ENCODE peak calls at places on chromosomes 5 and 9, in six cellular contexts. H, R, X, Z, I and K are unnamed samples.
A peak's percentile ranks its signal among the peaks of the same experiment; 100 is the strongest.

GRCh38 chr5:135890867-135891266 is 4.8 kb downstream of the IL9 start:
- DNase-seq in H (no peak), R (no peak), X (no peak), Z (no peak), I (peak; percentile 61), K (peak; percentile 43)

GRCh38 chr5:74471875-74472274 is 168.7 kb downstream of the ENC1 start:
- DNase-seq in H (no peak), R (peak; percentile 7), X (no peak), Z (no peak), I (no peak), K (no peak)

GRCh38 chr5:140011297-140011802 is 31.7 kb downstream of the NRG2 start:
- DNase-seq in H (no peak), R (peak; percentile 26), X (no peak), Z (no peak), I (no peak), K (no peak)

GRCh38 chr9:69829484-69829883 is 8.9 kb downstream of the CFAP95 start:
- DNase-seq in H (no peak), R (no peak), X (no peak), Z (no peak), I (no peak), K (no peak)

GRCh38 chr9:113941056-113941455 is 64.9 kb downstream of the ZNF618 start:
- DNase-seq in H (no peak), R (peak; percentile 19), X (no peak), Z (no peak), I (no peak), K (no peak)

GRCh38 chr5:5612096-5612495 is 189.6 kb downstream of the ICE1 start:
- DNase-seq in H (no peak), R (no peak), X (no peak), Z (no peak), I (no peak), K (no peak)

GRCh38 chr5:63055421-63055820 is 476.8 kb downstream of the LRRC70 start:
- DNase-seq in H (no peak), R (no peak), X (no peak), Z (no peak), I (no peak), K (no peak)

GRCh38 chr9:126534431-126535186 is 79.1 kb upstream of the LMX1B start:
- DNase-seq in H (no peak), R (no peak), X (no peak), Z (no peak), I (peak; percentile 67), K (no peak)

GRCh38 chr5:103801681-103802080 is 239.1 kb upstream of the NUDT12 start:
- DNase-seq in H (no peak), R (no peak), X (no peak), Z (no peak), I (no peak), K (no peak)

GRCh38 chr5:9546973-9547947 is 1.4 kb upstream of the SEMA5A start:
- DNase-seq in H (no peak), R (peak; percentile 79), X (no peak), Z (peak; percentile 52), I (no peak), K (no peak)

GRCh38 chr9:92609142-92609500 is 60.8 kb downstream of the IPPK start:
- DNase-seq in H (no peak), R (peak; percentile 42), X (peak; percentile 67), Z (no peak), I (no peak), K (no peak)

GRCh38 chr5:107925195-107925594 is 254.5 kb upstream of the EFNA5 start:
- DNase-seq in H (no peak), R (no peak), X (no peak), Z (no peak), I (no peak), K (no peak)

GRCh38 chr5:173645437-173645807 is 29.0 kb upstream of the BOD1 start:
- DNase-seq in H (no peak), R (peak; percentile 6), X (no peak), Z (no peak), I (peak; percentile 60), K (no peak)

GRCh38 chr9:112647596-112647995 is 70.3 kb downstream of the INIP start:
- DNase-seq in H (no peak), R (no peak), X (no peak), Z (no peak), I (no peak), K (no peak)

GRCh38 chr5:175092691-175093090 is 351.3 kb downstream of the DRD1 start:
- DNase-seq in H (no peak), R (no peak), X (peak; percentile 61), Z (no peak), I (no peak), K (no peak)

GRCh38 chr9:136961279-136962065 is 9.4 kb downstream of the LCN12 start:
- DNase-seq in H (no peak), R (no peak), X (no peak), Z (no peak), I (no peak), K (no peak)

GRCh38 chr5:181173420-181174342 is 26.3 kb downstream of the OR2V2 start:
- DNase-seq in H (no peak), R (peak; percentile 94), X (no peak), Z (no peak), I (no peak), K (no peak)

GRCh38 chr5:35963381-35963843 is 25.0 kb upstream of the CAPSL start:
- DNase-seq in H (no peak), R (peak; percentile 41), X (no peak), Z (peak; percentile 8), I (peak; percentile 81), K (no peak)

GRCh38 chr9:8576741-8577140 is 777.2 kb upstream of the DMAC1 start:
- DNase-seq in H (no peak), R (no peak), X (no peak), Z (no peak), I (no peak), K (no peak)

GRCh38 chr5:172119921-172120688 is 67.9 kb downstream of the STK10 start:
- DNase-seq in H (no peak), R (no peak), X (no peak), Z (no peak), I (no peak), K (no peak)

GRCh38 chr5:51388488-51389325 is 5.5 kb downstream of the ISL1 start:
- DNase-seq in H (no peak), R (no peak), X (no peak), Z (no peak), I (no peak), K (no peak)

GRCh38 chr9:38089387-38090165 is 20.5 kb upstream of the SHB start:
- DNase-seq in H (no peak), R (no peak), X (no peak), Z (no peak), I (no peak), K (peak; percentile 30)

GRCh38 chr9:8183618-8184017 is 384.0 kb upstream of the DMAC1 start:
- DNase-seq in H (no peak), R (no peak), X (no peak), Z (no peak), I (no peak), K (no peak)

GRCh38 chr9:122445155-122445749 is 32.5 kb downstream of the OR1J1 start:
- DNase-seq in H (no peak), R (peak; percentile 95), X (no peak), Z (peak; percentile 92), I (no peak), K (no peak)

GRCh38 chr9:32468740-32469139 is 57.3 kb downstream of the RIGI start:
- DNase-seq in H (no peak), R (no peak), X (no peak), Z (no peak), I (no peak), K (no peak)

GRCh38 chr9:94222870-94223269 is 36.2 kb upstream of the ZNF169 start:
- DNase-seq in H (no peak), R (no peak), X (no peak), Z (no peak), I (no peak), K (no peak)

GRCh38 chr5:128081111-128081865 is 2.3 kb upstream of the SLC12A2 start:
- DNase-seq in H (no peak), R (peak; percentile 33), X (peak; percentile 0), Z (no peak), I (peak; percentile 14), K (no peak)